ENCODE peak calls at places on chromosomes 6 and 20, in four cellular contexts. One of them, this sample, is unnamed.

GRCh38 chr6:90787411-90787810 is 200.5 kb upstream of the MAP3K7 start:
- DNase-seq in cardiac fibroblast: no peak
- DNase-seq in colonic mucosa: no peak
- DNase-seq in Peyer's patch: no peak
- DNase-seq in this sample: no peak

GRCh38 chr6:42287756-42288155 is 70.1 kb upstream of the MRPS10 start:
- DNase-seq in cardiac fibroblast: no peak
- DNase-seq in colonic mucosa: no peak
- DNase-seq in Peyer's patch: no peak
- DNase-seq in this sample: no peak

GRCh38 chr6:31156647-31157046 is 955 bp downstream of the CCHCR1 start:
- DNase-seq in cardiac fibroblast: no peak
- DNase-seq in colonic mucosa: no peak
- DNase-seq in Peyer's patch: no peak
- DNase-seq in this sample: no peak

GRCh38 chr6:44942201-44942600 is 385.9 kb upstream of the RUNX2 start:
- DNase-seq in cardiac fibroblast: no peak
- DNase-seq in colonic mucosa: no peak
- DNase-seq in Peyer's patch: no peak
- DNase-seq in this sample: no peak

GRCh38 chr6:32982702-32983492 is 14.5 kb downstream of the BRD2 start:
- DNase-seq in cardiac fibroblast: peak
- DNase-seq in colonic mucosa: peak
- DNase-seq in Peyer's patch: no peak
- DNase-seq in this sample: no peak

GRCh38 chr6:4313044-4313686 is 177.8 kb upstream of the ECI2 start:
- DNase-seq in cardiac fibroblast: peak
- DNase-seq in colonic mucosa: peak
- DNase-seq in Peyer's patch: no peak
- DNase-seq in this sample: peak

GRCh38 chr6:125839471-125839870 is 48.7 kb downstream of the NCOA7 start:
- DNase-seq in cardiac fibroblast: peak
- DNase-seq in colonic mucosa: no peak
- DNase-seq in Peyer's patch: no peak
- DNase-seq in this sample: no peak

GRCh38 chr6:842141-842540 is 149.2 kb upstream of the EXOC2 start:
- DNase-seq in cardiac fibroblast: no peak
- DNase-seq in colonic mucosa: no peak
- DNase-seq in Peyer's patch: no peak
- DNase-seq in this sample: peak

GRCh38 chr6:122322824-122323223 is 76.6 kb upstream of the HSF2 start:
- DNase-seq in cardiac fibroblast: peak
- DNase-seq in colonic mucosa: no peak
- DNase-seq in Peyer's patch: no peak
- DNase-seq in this sample: no peak

GRCh38 chr6:142803027-142803426 is 141.9 kb downstream of the HIVEP2 start:
- DNase-seq in cardiac fibroblast: peak
- DNase-seq in colonic mucosa: no peak
- DNase-seq in Peyer's patch: no peak
- DNase-seq in this sample: no peak

GRCh38 chr6:165762125-165762524 is 99.1 kb upstream of the PDE10A start:
- DNase-seq in cardiac fibroblast: no peak
- DNase-seq in colonic mucosa: no peak
- DNase-seq in Peyer's patch: no peak
- DNase-seq in this sample: no peak

GRCh38 chr6:169205176-169206160 is 48.2 kb downstream of the THBS2 start:
- DNase-seq in cardiac fibroblast: peak
- DNase-seq in colonic mucosa: no peak
- DNase-seq in Peyer's patch: no peak
- DNase-seq in this sample: no peak

GRCh38 chr6:6713660-6714446 is 125.3 kb downstream of the LY86 start:
- DNase-seq in cardiac fibroblast: peak
- DNase-seq in colonic mucosa: no peak
- DNase-seq in Peyer's patch: no peak
- DNase-seq in this sample: no peak

GRCh38 chr6:152557502-152557901 is 79.7 kb downstream of the SYNE1 start:
- DNase-seq in cardiac fibroblast: no peak
- DNase-seq in colonic mucosa: no peak
- DNase-seq in Peyer's patch: no peak
- DNase-seq in this sample: no peak

GRCh38 chr20:51014797-51015722 is 7.8 kb downstream of the KCNG1 start:
- DNase-seq in cardiac fibroblast: peak
- DNase-seq in colonic mucosa: peak
- DNase-seq in Peyer's patch: no peak
- DNase-seq in this sample: peak

GRCh38 chr6:117740605-117741004 is 65.3 kb downstream of the NUS1 start:
- DNase-seq in cardiac fibroblast: no peak
- DNase-seq in colonic mucosa: no peak
- DNase-seq in Peyer's patch: no peak
- DNase-seq in this sample: no peak

GRCh38 chr6:75275067-75275466 is 9.5 kb downstream of the TMEM30A start:
- DNase-seq in cardiac fibroblast: peak
- DNase-seq in colonic mucosa: no peak
- DNase-seq in Peyer's patch: no peak
- DNase-seq in this sample: no peak

GRCh38 chr6:129269891-129270290 is 387.0 kb downstream of the LAMA2 start:
- DNase-seq in cardiac fibroblast: no peak
- DNase-seq in colonic mucosa: no peak
- DNase-seq in Peyer's patch: no peak
- DNase-seq in this sample: no peak

GRCh38 chr6:133953634-133954415 is 801 bp downstream of the TBPL1 start:
- DNase-seq in cardiac fibroblast: no peak
- DNase-seq in colonic mucosa: peak
- DNase-seq in Peyer's patch: no peak
- DNase-seq in this sample: no peak

GRCh38 chr6:16199792-16200191 is 38.6 kb upstream of the GMPR start:
- DNase-seq in cardiac fibroblast: no peak
- DNase-seq in colonic mucosa: no peak
- DNase-seq in Peyer's patch: no peak
- DNase-seq in this sample: no peak

GRCh38 chr6:54846857-54847721 is 518 bp downstream of the FAM83B start:
- DNase-seq in cardiac fibroblast: no peak
- DNase-seq in colonic mucosa: peak
- DNase-seq in Peyer's patch: no peak
- DNase-seq in this sample: peak

GRCh38 chr6:142913036-142913510 is 31.9 kb downstream of the HIVEP2 start:
- DNase-seq in cardiac fibroblast: no peak
- DNase-seq in colonic mucosa: no peak
- DNase-seq in Peyer's patch: no peak
- DNase-seq in this sample: no peak

DNA sequence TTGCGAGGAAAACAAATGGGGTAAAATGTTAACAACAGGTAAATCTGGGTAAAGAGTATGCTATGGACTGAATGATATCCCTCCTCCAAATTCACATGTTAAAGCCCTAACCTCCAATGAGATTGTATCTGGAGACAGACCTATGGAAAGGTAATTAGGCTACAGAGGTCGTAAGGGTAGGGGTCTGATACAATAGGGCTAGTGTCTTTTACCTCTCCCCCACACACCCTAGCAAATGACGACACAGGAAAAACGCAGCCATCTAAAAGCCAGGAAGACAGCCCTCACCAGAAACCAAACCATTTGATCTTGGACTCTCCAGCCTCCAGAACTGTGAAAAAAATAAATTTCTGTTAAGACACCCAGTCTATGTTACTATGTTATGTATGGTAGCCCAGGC is 20.6 kb upstream of the FBXO9 start:
- DNase-seq in cardiac fibroblast: no peak
- DNase-seq in colonic mucosa: no peak
- DNase-seq in Peyer's patch: no peak
- DNase-seq in this sample: no peak
- H3K4me3 ChIP-seq in cardiac fibroblast: no peak
- H3K4me3 ChIP-seq in colonic mucosa: no peak
- H3K4me3 ChIP-seq in Peyer's patch: no peak
- H3K4me3 ChIP-seq in this sample: no peak

GRCh38 chr6:43427406-43428111 is at the start of gene ABCC10:
- DNase-seq in cardiac fibroblast: peak
- DNase-seq in colonic mucosa: peak
- DNase-seq in Peyer's patch: peak
- DNase-seq in this sample: peak
- TF ChIP-seq CTCF in cardiac fibroblast: peak
- TF ChIP-seq CTCF in colonic mucosa: peak
- TF ChIP-seq CTCF in Peyer's patch: peak
- TF ChIP-seq CTCF in this sample: peak

GRCh38 chr6:37680668-37681067 is 17.0 kb downstream of the MDGA1 start:
- DNase-seq in cardiac fibroblast: no peak
- DNase-seq in colonic mucosa: peak
- DNase-seq in Peyer's patch: no peak
- DNase-seq in this sample: no peak
- H3K4me3 ChIP-seq in cardiac fibroblast: no peak
- H3K4me3 ChIP-seq in colonic mucosa: no peak
- H3K4me3 ChIP-seq in Peyer's patch: no peak
- H3K4me3 ChIP-seq in this sample: no peak

GRCh38 chr20:22453244-22454080 is 130.9 kb downstream of the FOXA2 start:
- DNase-seq in cardiac fibroblast: peak
- DNase-seq in colonic mucosa: peak
- DNase-seq in Peyer's patch: no peak
- DNase-seq in this sample: peak
- TF ChIP-seq CTCF in cardiac fibroblast: peak
- TF ChIP-seq CTCF in colonic mucosa: peak
- TF ChIP-seq CTCF in Peyer's patch: no peak
- TF ChIP-seq CTCF in this sample: peak

This sample was measured in mucosa of descending colon.